ENCODE peak calls at places on chromosomes 3 and 15, in nine cellular contexts. E is GM23248; X is ovary; Z is omental fat pad; V is stimulated activated CD4-positive, alpha-beta T cell treated with anti-CD3 and anti-CD28 coated beads, Interleukin-12 subunit alpha, Interleukin-12 subunit beta, amount 100 ng/mL, for 48 hours; Q is NCI-H345; N is glutamatergic neuron; L is dorsolateral prefrontal cortex; T is M059J. J is an unnamed sample.

GRCh38 chr3:150194957-150195356 is 213.1 kb upstream of the TSC22D2 start:
- DNase-seq in Z (no peak), Q (no peak), L (no peak), X (no peak), T (no peak), N (no peak), E (no peak), V (no peak), J (no peak)

GRCh38 chr3:48427630-48427962 is 2.3 kb downstream of the PLXNB1 start:
- DNase-seq in T (no peak), Z (no peak), E (no peak), Q (no peak), V (no peak), L (no peak), X (no peak), N (no peak), J (no peak)

GRCh38 chr15:92247649-92248242 is 145.9 kb upstream of the ST8SIA2 start:
- DNase-seq in T (no peak), N (no peak), Z (no peak), X (no peak), Q (no peak), L (no peak), E (no peak), V (no peak), J (no peak)

GRCh38 chr3:49701388-49702077 is 12.2 kb downstream of the RNF123 start:
- DNase-seq in X (no peak), N (peak), V (no peak), Q (no peak), T (no peak), E (peak), L (no peak), Z (no peak), J (no peak)

GRCh38 chr3:29605845-29606244 is 325.0 kb downstream of the RBMS3 start:
- DNase-seq in Z (no peak), X (no peak), L (no peak), E (peak), N (no peak), T (peak), V (no peak), Q (no peak), J (no peak)

GRCh38 chr15:55110446-55110845 is 86.3 kb downstream of the RSL24D1 start:
- DNase-seq in L (no peak), X (no peak), N (no peak), T (no peak), E (no peak), Z (no peak), V (no peak), Q (no peak), J (no peak)

GRCh38 chr3:134447371-134447770 is 38.4 kb downstream of the ANAPC13 start:
- DNase-seq in V (no peak), N (no peak), E (no peak), Q (no peak), T (no peak), Z (no peak), X (no peak), L (no peak), J (no peak)

GRCh38 chr3:128432898-128433629 is 33.6 kb downstream of the DNAJB8 start:
- DNase-seq in L (no peak), Q (no peak), X (no peak), N (peak), Z (no peak), V (no peak), T (no peak), E (peak), J (peak)

GRCh38 chr3:191627064-191627463 is 166.1 kb downstream of the PYDC2 start:
- DNase-seq in Q (peak), V (no peak), N (peak), L (peak), X (no peak), Z (no peak), E (no peak), T (no peak), J (no peak)

GRCh38 chr15:47571241-47571640 is 146.1 kb upstream of the SEMA6D start:
- DNase-seq in E (no peak), N (no peak), Q (no peak), V (no peak), L (no peak), X (no peak), Z (no peak), T (no peak), J (no peak)

GRCh38 chr15:99436472-99437314 is 129.1 kb upstream of the MEF2A start:
- DNase-seq in Z (no peak), T (no peak), X (peak), N (peak), L (no peak), Q (no peak), V (no peak), E (no peak), J (peak)

GRCh38 chr3:107956991-107957467 is 133.8 kb downstream of the CD47 start:
- DNase-seq in X (peak), V (no peak), T (peak), E (peak), L (peak), Z (no peak), N (no peak), Q (no peak), J (no peak)

GRCh38 chr15:43808960-43809678 is 8.7 kb downstream of the HYPK start:
- DNase-seq in X (peak), V (no peak), E (no peak), N (no peak), T (no peak), L (no peak), Z (no peak), Q (no peak), J (no peak)

GRCh38 chr15:84034831-84035753 is 200.5 kb upstream of the GOLGA6L4 start:
- DNase-seq in N (no peak), Z (no peak), T (peak), Q (no peak), E (peak), V (no peak), X (no peak), L (no peak), J (no peak)

GRCh38 chr3:168088106-168088722 is 7.5 kb downstream of the GOLIM4 start:
- DNase-seq in X (no peak), N (peak), T (peak), E (peak), V (no peak), Q (no peak), L (no peak), Z (no peak), J (peak)

GRCh38 chr3:47512416-47513124 is 942 bp downstream of the ELP6 start:
- DNase-seq in E (peak), N (peak), Q (peak), L (no peak), V (peak), Z (no peak), X (peak), T (peak), J (peak)

GRCh38 chr15:38961886-38962285 is 397.3 kb upstream of the RASGRP1 start:
- DNase-seq in V (no peak), X (no peak), E (peak), T (no peak), Z (no peak), N (no peak), L (no peak), Q (no peak), J (no peak)

GRCh38 chr3:60469481-60469880 is 781.8 kb downstream of the FHIT start:
- DNase-seq in X (no peak), L (no peak), Q (no peak), E (no peak), N (no peak), T (no peak), V (no peak), Z (no peak), J (no peak)

GRCh38 chr15:90002428-90002844 is 1.3 kb downstream of the ZNF710 start:
- DNase-seq in N (peak), E (peak), X (peak), V (no peak), L (no peak), T (peak), Z (no peak), Q (peak), J (peak)

GRCh38 chr3:58683001-58683845 is 16.6 kb upstream of the FAM3D start:
- DNase-seq in X (no peak), V (peak), E (peak), Q (peak), T (peak), L (no peak), Z (no peak), N (no peak), J (no peak)

GRCh38 chr15:38389924-38390542 is 63.9 kb upstream of the FAM98B start:
- DNase-seq in N (peak), V (peak), X (peak), Z (peak), L (no peak), E (peak), Q (peak), T (peak), J (peak)

GRCh38 chr3:194689493-194689901 is 3.8 kb downstream of the FAM43A start:
- DNase-seq in L (no peak), X (no peak), E (peak), V (no peak), N (no peak), Q (no peak), Z (no peak), T (peak), J (no peak)

GRCh38 chr3:2837893-2838292 is 272.3 kb downstream of the IL5RA start:
- DNase-seq in L (no peak), Z (no peak), V (no peak), E (no peak), T (no peak), Q (no peak), X (no peak), N (no peak), J (no peak)

GRCh38 chr3:189903562-189904250 is 217.0 kb downstream of the P3H2 start:
- DNase-seq in E (no peak), Q (no peak), T (no peak), X (no peak), Z (no peak), L (no peak), V (no peak), N (no peak), J (no peak)

GRCh38 chr3:126765187-126766069 is 61.4 kb downstream of the CHCHD6 start:
- DNase-seq in L (no peak), Z (no peak), T (no peak), X (no peak), Q (no peak), V (no peak), E (no peak), N (no peak), J (no peak)

GRCh38 chr3:125234831-125235230 is 22.3 kb upstream of the SLC12A8 start:
- DNase-seq in X (no peak), Q (no peak), V (no peak), Z (no peak), E (no peak), L (no peak), N (no peak), T (peak), J (no peak)

GRCh38 chr15:94324117-94324826 is 92.9 kb downstream of the MCTP2 start:
- DNase-seq in L (no peak), E (peak), N (peak), Q (peak), T (peak), V (peak), X (peak), Z (no peak), J (peak)